ENCODE peak calls at places on chromosome 1, in nine cellular contexts. Y is A549, B is astrocyte, E is IMR-90, P is DND-41, N is fibroblast of lung, R is neural progenitor cell, U is OCI-LY7, A is HCT116. K is an unnamed sample.
A peak's percentile ranks its signal among the peaks of the same experiment; 100 is the strongest.

GRCh38 chr1:215241451-215241850 is 158.9 kb downstream of the KCNK2 start:
- DNase-seq in B (no peak), A (no peak), P (no peak), U (no peak), E (no peak), Y (no peak), R (no peak), N (no peak), K (no peak)

GRCh38 chr1:15885701-15886612 is 38.5 kb downstream of the SPEN start:
- DNase-seq in N (peak; percentile 97), E (peak; percentile 86), U (peak; percentile 12), Y (peak; percentile 85), R (peak; percentile 91), A (peak; percentile 41), B (peak; percentile 78), P (no peak), K (peak; percentile 86)

GRCh38 chr1:90411155-90411554 is 305.9 kb downstream of the BARHL2 start:
- DNase-seq in Y (no peak), B (no peak), P (no peak), N (no peak), R (no peak), U (no peak), A (no peak), E (no peak), K (no peak)

GRCh38 chr1:179251675-179252074 is 22.2 kb upstream of the ABL2 start:
- DNase-seq in E (peak; percentile 67), R (peak; percentile 43), Y (peak; percentile 59), B (peak; percentile 39), U (peak; percentile 25), P (no peak), A (no peak), N (peak; percentile 75), K (peak; percentile 25)

GRCh38 chr1:81230983-81231728 is 569.6 kb upstream of the ADGRL2 start:
- DNase-seq in P (no peak), R (no peak), N (no peak), U (no peak), B (no peak), Y (no peak), A (no peak), E (peak; percentile 2), K (no peak)

GRCh38 chr1:94873520-94874351 is 53.2 kb downstream of the CNN3 start:
- DNase-seq in Y (no peak), N (peak; percentile 30), U (peak; percentile 11), E (peak; percentile 57), R (no peak), A (no peak), B (peak; percentile 46), P (no peak), K (no peak)

GRCh38 chr1:44829506-44830384 is 13.3 kb downstream of the PTCH2 start:
- DNase-seq in R (no peak), A (no peak), B (no peak), E (no peak), N (no peak), Y (no peak), P (no peak), U (no peak), K (no peak)

GRCh38 chr1:171683826-171684225 is 31.3 kb upstream of the MYOC start:
- DNase-seq in Y (no peak), P (no peak), U (no peak), E (no peak), R (no peak), A (no peak), B (no peak), N (no peak), K (no peak)

GRCh38 chr1:185419718-185420117 is 102.7 kb upstream of the IVNS1ABP start:
- DNase-seq in A (no peak), Y (no peak), U (no peak), N (no peak), P (no peak), E (no peak), R (no peak), B (no peak), K (no peak)

GRCh38 chr1:222263791-222264190 is 284.1 kb downstream of the HHIPL2 start:
- DNase-seq in A (no peak), U (no peak), P (peak; percentile 6), R (no peak), E (peak; percentile 32), N (no peak), B (no peak), Y (no peak), K (no peak)

GRCh38 chr1:222815367-222815765 is 527 bp downstream of the DISP1 start:
- DNase-seq in A (no peak), N (no peak), E (no peak), P (peak; percentile 62), R (no peak), Y (peak; percentile 56), U (no peak), B (peak; percentile 17), K (peak; percentile 38)

GRCh38 chr1:53619811-53620619 is 118.9 kb downstream of the GLIS1 start:
- DNase-seq in E (peak; percentile 81), A (no peak), N (peak; percentile 34), B (peak; percentile 20), R (no peak), U (no peak), Y (no peak), P (no peak), K (no peak)

GRCh38 chr1:245180496-245180895 is 25.7 kb downstream of the KIF26B start:
- DNase-seq in P (peak; percentile 37), Y (no peak), B (peak; percentile 35), A (no peak), U (no peak), R (no peak), E (no peak), N (no peak), K (no peak)

GRCh38 chr1:205579711-205580110 is 52.1 kb downstream of the ELK4 start:
- DNase-seq in U (no peak), A (no peak), B (no peak), R (no peak), P (no peak), N (no peak), Y (no peak), E (no peak), K (no peak)

GRCh38 chr1:40740039-40740991 is 43.3 kb upstream of the KCNQ4 start:
- DNase-seq in N (peak; percentile 52), E (no peak), B (no peak), A (no peak), R (no peak), U (no peak), P (no peak), Y (no peak), K (no peak)

GRCh38 chr1:44919387-44919786 is 67.0 kb downstream of the EIF2B3 start:
- DNase-seq in U (no peak), P (no peak), Y (no peak), E (no peak), B (no peak), N (no peak), R (no peak), A (no peak), K (no peak)

GRCh38 chr1:52141513-52142219 is at the start of gene ZFYVE9:
- DNase-seq in P (peak; percentile 74), R (peak; percentile 95), E (peak; percentile 76), U (peak; percentile 90), B (peak; percentile 61), A (no peak), N (peak; percentile 75), Y (peak; percentile 72), K (peak; percentile 76)

GRCh38 chr1:208256556-208256955 is 12.4 kb upstream of the PLXNA2 start:
- DNase-seq in E (no peak), N (no peak), P (no peak), R (no peak), A (no peak), B (no peak), U (no peak), Y (no peak), K (peak; percentile 42)

GRCh38 chr1:86085741-86086411 is 70.7 kb downstream of the COL24A1 start:
- DNase-seq in A (no peak), B (no peak), E (no peak), Y (no peak), R (no peak), U (no peak), P (no peak), N (no peak), K (no peak)

GRCh38 chr1:86084998-86085397 is 71.6 kb downstream of the COL24A1 start:
- DNase-seq in U (no peak), R (no peak), N (no peak), P (no peak), E (peak; percentile 63), A (no peak), B (peak; percentile 18), Y (no peak), K (no peak)

DNA sequence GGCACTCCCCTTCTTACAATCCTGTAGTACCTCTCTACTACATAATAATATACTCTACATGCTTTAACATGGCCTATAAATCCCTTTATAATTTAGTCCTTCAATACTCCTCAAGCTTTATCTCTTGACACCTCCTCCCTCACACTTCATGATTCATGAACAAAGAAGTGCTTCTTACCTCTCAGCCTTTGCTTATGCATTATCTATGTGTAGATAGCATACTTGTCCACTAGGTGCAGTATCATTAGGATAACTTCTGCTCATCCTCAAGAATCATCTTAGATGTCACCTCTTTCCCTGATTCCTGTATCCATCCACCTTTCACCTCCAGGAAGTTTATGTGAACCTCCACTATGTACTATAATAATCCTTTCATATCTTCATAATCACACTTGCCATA is 74.4 kb downstream of the COL24A1 start:
- DNase-seq in U (no peak), E (no peak), P (no peak), A (peak; percentile 7), Y (peak; percentile 9), N (no peak), B (no peak), R (no peak), K (no peak)
- TF ChIP-seq CTCF in U (peak; percentile 55), E (peak; percentile 9), P (peak; percentile 31), A (peak; percentile 42), Y (no peak), N (peak; percentile 20), B (peak; percentile 11), R (peak; percentile 37), K (peak; percentile 34)

DNA sequence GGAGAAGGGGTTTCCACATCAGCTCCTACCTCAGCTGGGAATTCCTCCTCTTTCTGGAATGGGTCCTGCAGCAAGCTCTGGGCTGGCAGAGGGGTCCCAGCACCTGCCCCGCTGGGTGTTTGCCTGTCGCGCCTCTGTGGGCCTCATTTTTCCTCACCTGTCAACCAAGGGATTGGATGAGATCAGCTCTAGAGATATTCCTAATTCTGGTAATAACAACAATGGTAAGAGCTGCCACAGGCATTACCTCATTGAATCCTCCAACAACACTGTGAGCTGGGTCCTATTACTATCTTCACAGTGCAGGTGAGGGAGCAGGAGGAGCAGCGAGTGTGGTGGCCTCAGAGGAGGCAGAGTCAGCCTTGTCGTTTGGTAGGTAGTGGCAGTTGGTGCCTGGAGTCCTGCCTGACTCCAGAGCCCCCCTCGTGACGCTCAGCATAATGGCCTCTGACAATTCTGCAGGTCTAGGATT is 23.3 kb upstream of the PAX7 start:
- DNase-seq in B (no peak), P (no peak), U (no peak), E (no peak), A (no peak), Y (no peak), N (no peak), R (no peak), K (no peak)
- H3K4me2 ChIP-seq in B (no peak overlapping the region), P (no peak overlapping the region), U (no peak overlapping the region), E (no peak overlapping the region), A (no peak overlapping the region), Y (no peak overlapping the region), N (no peak overlapping the region), R (no peak overlapping the region), K (no peak overlapping the region)

GRCh38 chr1:47972864-47973437 is 24.2 kb downstream of the TRABD2B start:
- DNase-seq in R (peak; percentile 27), A (no peak), P (no peak), Y (no peak), E (no peak), U (no peak), N (no peak), B (no peak), K (no peak)
- TF ChIP-seq CTCF in R (peak; percentile 51), A (peak; percentile 73), P (peak; percentile 32), Y (peak; percentile 7), E (no peak), U (peak; percentile 67), N (no peak), B (no peak), K (peak; percentile 42)

GRCh38 chr1:202203238-202204039 is 9.8 kb downstream of the LGR6 start:
- DNase-seq in B (no peak), A (no peak), N (no peak), U (no peak), Y (no peak), R (no peak), E (no peak), P (no peak), K (no peak)
- H3K4me2 ChIP-seq in B (no peak overlapping the region), A (no peak overlapping the region), N (no peak overlapping the region), U (no peak overlapping the region), Y (no peak overlapping the region), R (no peak overlapping the region), E (no peak overlapping the region), P (no peak overlapping the region), K (no peak overlapping the region)

K was measured in mammary epithelial cell.